ENCODE peak calls at places on chromosomes 2 and 18, in eight cellular contexts. Q, W, F, B, D, O, Y and V are unnamed samples. For H3K27me3, the result is how much of the 10 kb centered on the place peaks cover.

GRCh38 chr18:67402543-67402942 is 114.0 kb downstream of the DSEL start:
- DNase-seq in Q (no peak), W (no peak), F (no peak), B (no peak), D (no peak), O (no peak), Y (peak), V (no peak)

GRCh38 chr18:35581555-35582309 is at the start of gene GALNT1:
- DNase-seq in Q (peak), W (no peak), F (no peak), B (peak), D (peak), O (peak), Y (peak), V (no peak)

GRCh38 chr2:55668956-55669355 is 24.7 kb downstream of the PNPT1 start:
- DNase-seq in Q (no peak), W (no peak), F (no peak), B (no peak), D (no peak), O (no peak), Y (no peak), V (no peak)

GRCh38 chr2:227513113-227513512 is 41.2 kb downstream of the AGFG1 start:
- DNase-seq in Q (no peak), W (no peak), F (no peak), B (no peak), D (no peak), O (no peak), Y (no peak), V (no peak)

GRCh38 chr2:241539616-241540374 is 18.8 kb upstream of the BOK start:
- DNase-seq in Q (no peak), W (no peak), F (no peak), B (no peak), D (no peak), O (no peak), Y (no peak), V (no peak)

GRCh38 chr18:22844184-22844583 is 88.9 kb upstream of the RBBP8 start:
- DNase-seq in Q (no peak), W (no peak), F (no peak), B (no peak), D (no peak), O (no peak), Y (peak), V (no peak)

GRCh38 chr2:215396595-215397313 is 39.1 kb downstream of the FN1 start:
- DNase-seq in Q (no peak), W (no peak), F (peak), B (no peak), D (no peak), O (no peak), Y (no peak), V (no peak)

GRCh38 chr2:163312723-163313122 is 423.1 kb downstream of the FIGN start:
- DNase-seq in Q (no peak), W (no peak), F (no peak), B (no peak), D (no peak), O (no peak), Y (no peak), V (no peak)

GRCh38 chr2:126860395-126860794 is 38.3 kb upstream of the TEX51 start:
- DNase-seq in Q (no peak), W (no peak), F (no peak), B (no peak), D (no peak), O (no peak), Y (no peak), V (no peak)

GRCh38 chr2:170845343-170845742 is 28.7 kb downstream of the GAD1 start:
- DNase-seq in Q (no peak), W (no peak), F (no peak), B (no peak), D (no peak), O (no peak), Y (no peak), V (peak)

GRCh38 chr2:189858301-189858700 is 74.1 kb downstream of the PMS1 start:
- DNase-seq in Q (no peak), W (no peak), F (no peak), B (no peak), D (no peak), O (no peak), Y (no peak), V (no peak)

GRCh38 chr18:58476521-58477210 is 152.2 kb downstream of the ALPK2 start:
- DNase-seq in Q (no peak), W (no peak), F (no peak), B (no peak), D (no peak), O (no peak), Y (no peak), V (no peak)

GRCh38 chr18:48841381-48842258 is 109.1 kb downstream of the SMAD7 start:
- DNase-seq in Q (peak), W (no peak), F (no peak), B (no peak), D (no peak), O (peak), Y (no peak), V (no peak)

GRCh38 chr18:9613550-9614400 is 584 bp downstream of the PPP4R1 start:
- DNase-seq in Q (peak), W (peak), F (no peak), B (peak), D (peak), O (peak), Y (peak), V (peak)

GRCh38 chr2:225998653-225999052 is 599.1 kb downstream of the NYAP2 start:
- DNase-seq in Q (no peak), W (no peak), F (no peak), B (no peak), D (no peak), O (no peak), Y (no peak), V (no peak)

GRCh38 chr2:68755071-68755470 is 20.5 kb downstream of the ARHGAP25 start:
- DNase-seq in Q (no peak), W (no peak), F (no peak), B (no peak), D (peak), O (no peak), Y (no peak), V (no peak)

GRCh38 chr2:193695367-193695766 is 1500.6 kb upstream of the TMEFF2 start:
- DNase-seq in Q (no peak), W (no peak), F (no peak), B (no peak), D (no peak), O (no peak), Y (peak), V (no peak)

GRCh38 chr2:140200307-140200706 is 1420.1 kb upstream of the NXPH2 start:
- DNase-seq in Q (no peak), W (no peak), F (no peak), B (no peak), D (no peak), O (no peak), Y (no peak), V (no peak)

GRCh38 chr2:97774425-97774824 is 61.0 kb downstream of the ZAP70 start:
- DNase-seq in Q (no peak), W (no peak), F (no peak), B (no peak), D (no peak), O (no peak), Y (no peak), V (no peak)

GRCh38 chr2:172113617-172114016 is 10.9 kb upstream of the DLX2 start:
- DNase-seq in Q (no peak), W (no peak), F (no peak), B (no peak), D (no peak), O (no peak), Y (no peak), V (no peak)

GRCh38 chr18:23354625-23355024 is 98.5 kb upstream of the RIOK3 start:
- DNase-seq in Q (no peak), W (no peak), F (no peak), B (no peak), D (no peak), O (no peak), Y (peak), V (no peak)

GRCh38 chr2:101770672-101771071 is 73.2 kb downstream of the MAP4K4 start:
- DNase-seq in Q (no peak), W (no peak), F (no peak), B (no peak), D (peak), O (no peak), Y (peak), V (peak)

GRCh38 chr2:241885701-241886643 is 16.4 kb downstream of the RTP5 start:
- DNase-seq in Q (no peak), W (no peak), F (no peak), B (no peak), D (no peak), O (no peak), Y (no peak), V (no peak)

GRCh38 chr2:1632510-1632909 is 111.8 kb downstream of the PXDN start:
- DNase-seq in Q (no peak), W (no peak), F (no peak), B (no peak), D (no peak), O (no peak), Y (no peak), V (no peak)

GRCh38 chr2:175679728-175680127 is 322.3 kb downstream of the LNPK start:
- DNase-seq in Q (no peak), W (no peak), F (no peak), B (no peak), D (no peak), O (no peak), Y (no peak), V (no peak)
- H3K27me3 ChIP-seq in Q (under half), W (under half), F (under half), B (under half), D (under half), O (under half), Y (under half), V (under half)

DNA sequence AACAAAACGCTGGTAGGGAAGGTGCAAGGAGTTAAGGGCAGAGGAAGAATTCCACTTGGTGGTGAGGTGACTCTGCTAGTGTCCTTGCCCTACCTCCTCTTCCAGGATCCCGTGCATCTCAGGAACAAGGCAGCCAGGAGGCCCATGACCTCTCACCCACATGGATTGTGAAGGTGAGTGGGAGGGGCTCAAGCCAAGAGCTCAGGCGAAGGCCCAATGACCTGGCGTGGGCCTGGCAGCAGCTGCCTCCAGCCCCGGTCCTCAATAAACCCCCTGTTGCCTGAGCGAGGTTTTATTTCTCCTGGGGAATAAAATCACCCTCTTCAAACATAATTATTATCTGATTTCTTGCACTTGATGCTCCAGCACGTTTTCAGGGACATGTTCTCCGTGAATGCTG is 28.2 kb downstream of the LAMA1 start:
- DNase-seq in Q (no peak), W (no peak), F (no peak), B (no peak), D (no peak), O (no peak), Y (no peak), V (no peak)
- H3K27me3 ChIP-seq in Q (under half), W (under half), F (under half), B (under half), D (under half), O (under half), Y (under half), V (under half)

GRCh38 chr2:216637472-216637871 is 4.3 kb downstream of the IGFBP2 start:
- DNase-seq in Q (no peak), W (no peak), F (no peak), B (no peak), D (no peak), O (no peak), Y (no peak), V (no peak)
- H3K27me3 ChIP-seq in Q (under half), W (under half), F (under half), B (under half), D (under half), O (under half), Y (under half), V (under half)

DNA sequence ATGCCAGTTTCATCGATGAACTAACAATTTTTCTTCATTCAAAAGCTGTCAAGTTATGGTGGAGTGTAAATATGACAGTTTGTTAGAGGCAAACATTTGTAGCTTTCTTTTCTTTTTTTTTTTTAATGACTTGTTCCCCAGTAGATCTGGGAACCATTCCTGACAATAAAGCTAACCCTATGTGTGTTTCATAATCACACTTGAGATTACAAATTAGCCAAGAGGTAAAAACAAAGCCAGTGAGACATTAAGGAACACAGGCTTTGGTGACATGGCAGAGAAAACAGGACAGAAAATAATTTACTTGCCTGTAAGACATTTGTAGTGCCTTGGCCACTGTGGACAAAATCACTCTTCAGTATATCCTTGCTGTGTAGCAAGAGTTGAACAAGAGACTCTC is 135.8 kb downstream of the UBE2E3 start:
- DNase-seq in Q (no peak), W (no peak), F (no peak), B (no peak), D (no peak), O (no peak), Y (no peak), V (no peak)
- H3K27me3 ChIP-seq in Q (under half), W (under half), F (under half), B (under half), D (under half), O (under half), Y (under half), V (under half)

GRCh38 chr2:176984987-176985386 is 227.6 kb upstream of the HNRNPA3 start:
- DNase-seq in Q (no peak), W (no peak), F (no peak), B (no peak), D (no peak), O (no peak), Y (no peak), V (no peak)

GRCh38 chr2:176985871-176986270 is 226.7 kb upstream of the HNRNPA3 start:
- DNase-seq in Q (no peak), W (no peak), F (no peak), B (no peak), D (no peak), O (no peak), Y (no peak), V (no peak)

GRCh38 chr2:176991421-176991820 is 221.2 kb upstream of the HNRNPA3 start:
- DNase-seq in Q (no peak), W (no peak), F (no peak), B (no peak), D (no peak), O (no peak), Y (no peak), V (no peak)

DNA sequence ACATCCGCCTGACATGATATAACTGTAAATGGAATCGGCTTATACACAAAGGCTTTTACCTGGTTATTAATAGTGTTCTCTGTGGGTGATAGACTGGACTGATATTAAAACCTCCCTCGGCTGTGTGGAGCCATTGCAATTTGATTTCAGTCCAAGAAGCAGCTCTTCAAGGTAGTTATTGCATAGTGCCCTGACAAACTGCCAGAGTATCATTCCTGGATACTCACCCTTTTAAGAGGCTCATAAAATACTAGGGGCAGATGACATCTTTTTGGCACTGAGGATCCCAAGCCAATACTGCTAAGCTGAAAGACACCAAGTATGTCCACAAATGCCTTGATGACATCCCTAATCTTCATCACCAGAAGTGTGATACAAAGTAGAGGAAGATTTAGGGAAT is 226.0 kb upstream of the HNRNPA3 start:
- DNase-seq in Q (no peak), W (no peak), F (no peak), B (no peak), D (no peak), O (no peak), Y (no peak), V (no peak)
- H3K27me3 ChIP-seq in Q (under half), W (under half), F (under half), B (under half), D (under half), O (under half), Y (under half), V (under half)

GRCh38 chr2:167294031-167294774 is 405.9 kb downstream of the XIRP2 start:
- DNase-seq in Q (peak), W (no peak), F (no peak), B (no peak), D (peak), O (peak), Y (peak), V (no peak)
- H3K27me3 ChIP-seq in Q (under half), W (under half), F (under half), B (under half), D (under half), O (under half), Y (under half), V (under half)

DNA sequence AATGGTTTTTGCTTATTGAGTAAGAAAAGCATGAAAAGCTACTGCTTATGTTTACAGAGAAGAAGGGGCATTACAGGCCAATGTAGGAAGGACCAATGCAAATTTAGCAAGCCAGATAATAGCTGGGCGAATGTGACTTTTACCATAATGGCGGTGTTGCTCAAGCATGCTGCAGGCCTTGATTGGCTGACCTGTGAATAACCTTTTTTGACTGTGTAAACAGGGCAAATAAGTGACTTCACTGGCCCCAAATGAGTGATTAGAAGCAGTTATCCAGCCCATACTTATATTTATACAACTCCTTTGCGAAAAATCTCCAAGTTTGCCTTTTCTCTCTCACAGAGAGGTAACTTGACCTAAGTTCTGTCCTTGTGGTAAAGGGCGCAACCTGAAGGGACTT is 146.9 kb downstream of the SP3 start:
- DNase-seq in Q (no peak), W (no peak), F (no peak), B (no peak), D (no peak), O (no peak), Y (no peak), V (no peak)
- H3K27me3 ChIP-seq in Q (under half), W (under half), F (under half), B (under half), D (under half), O (under half), Y (under half), V (under half)

GRCh38 chr2:110748489-110748867 is 16.1 kb downstream of the ACOXL start:
- DNase-seq in Q (no peak), W (peak), F (no peak), B (no peak), D (no peak), O (no peak), Y (peak), V (peak)
- H3K27me3 ChIP-seq in Q (under half), W (under half), F (under half), B (under half), D (under half), O (under half), Y (under half), V (under half)

GRCh38 chr2:161416633-161417427 is 733 bp downstream of the TBR1 start:
- DNase-seq in Q (no peak), W (no peak), F (no peak), B (no peak), D (no peak), O (no peak), Y (no peak), V (no peak)
- H3K27me3 ChIP-seq in Q (under half), W (under half), F (half or more), B (half or more), D (half or more), O (under half), Y (under half), V (under half)

DNA sequence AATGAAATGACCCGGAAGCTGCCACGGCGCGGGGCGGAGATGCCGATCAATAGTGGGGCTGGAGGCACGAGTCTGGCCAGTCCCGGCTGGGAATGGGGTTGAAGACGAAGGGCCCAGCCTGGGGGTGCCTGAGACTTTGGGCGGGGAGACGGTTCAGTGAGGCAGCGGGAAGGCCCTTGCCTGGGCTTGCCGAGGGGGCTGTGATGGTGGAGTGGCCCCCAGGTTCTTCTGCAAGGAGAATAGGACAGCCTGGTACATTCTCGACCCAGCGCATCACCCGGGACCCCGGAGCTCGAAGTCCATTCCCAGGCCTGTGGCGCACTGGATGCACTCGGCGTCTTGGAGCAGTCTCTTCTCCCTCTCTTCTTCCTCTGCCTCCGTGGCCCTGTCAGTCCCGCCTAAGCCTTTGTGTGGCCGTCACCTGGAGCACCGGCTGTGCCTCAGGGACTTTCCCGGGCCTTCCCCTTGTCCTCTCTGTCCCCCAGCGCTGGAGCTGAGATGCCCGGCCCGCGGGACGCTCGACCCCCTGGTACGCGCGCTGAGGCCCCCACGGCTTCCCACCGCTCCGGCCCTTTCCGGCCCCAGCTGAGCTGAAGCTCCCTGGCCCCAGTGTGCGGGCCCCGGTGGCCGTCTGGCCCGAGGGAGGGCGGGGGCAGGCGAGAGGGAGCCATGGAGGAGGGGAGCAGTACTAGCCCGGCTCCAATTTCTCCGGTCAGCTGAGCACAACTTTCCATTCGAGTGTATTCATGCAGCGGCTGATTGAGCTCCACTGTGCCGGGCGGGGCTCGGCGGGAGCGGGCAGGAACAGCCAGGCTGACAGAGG is 8.0 kb downstream of the SIX3 start:
- DNase-seq in Q (no peak), W (no peak), F (no peak), B (no peak), D (no peak), O (no peak), Y (no peak), V (no peak)
- H3K27me3 ChIP-seq in Q (under half), W (under half), F (half or more), B (under half), D (half or more), O (under half), Y (under half), V (under half)